ENCODE peak calls at places on chromosome 21, in ten cellular contexts. Q, C, B, S, N, M, I, D, P and K are unnamed samples.

GRCh38 chr21:41290106-41290799 is 26.3 kb upstream of the FAM3B start:
- DNase-seq in P (no peak), N (no peak), I (no peak), M (no peak), B (no peak), Q (no peak), C (no peak), S (no peak), D (no peak), K (no peak)

GRCh38 chr21:31473685-31474345 is 129.8 kb upstream of the TIAM1 start:
- DNase-seq in S (no peak), P (no peak), Q (no peak), N (no peak), I (no peak), C (no peak), D (no peak), M (no peak), B (no peak), K (no peak)

GRCh38 chr21:41834926-41835663 is 44.0 kb downstream of the PRDM15 start:
- DNase-seq in P (no peak), D (no peak), M (no peak), S (no peak), I (no peak), Q (no peak), B (no peak), N (no peak), C (no peak), K (no peak)

GRCh38 chr21:42652527-42653491 is 612 bp upstream of the PDE9A start:
- DNase-seq in N (no peak), M (peak), S (peak), P (peak), C (peak), Q (peak), D (no peak), B (no peak), I (no peak), K (peak)

GRCh38 chr21:45285266-45285931 is 2.3 kb downstream of the POFUT2 start:
- DNase-seq in B (no peak), D (no peak), M (no peak), Q (no peak), S (no peak), I (no peak), P (peak), N (no peak), C (no peak), K (no peak)

GRCh38 chr21:19237603-19238002 is 834.0 kb upstream of the TMPRSS15 start:
- DNase-seq in B (no peak), S (no peak), C (no peak), Q (no peak), M (no peak), I (no peak), N (no peak), P (no peak), D (no peak), K (no peak)

GRCh38 chr21:32426592-32427051 is 14.1 kb downstream of the EVA1C start:
- DNase-seq in P (no peak), I (no peak), C (peak), B (no peak), S (no peak), M (peak), Q (no peak), N (no peak), D (no peak), K (no peak)

GRCh38 chr21:33036430-33037162 is 10.9 kb downstream of the OLIG2 start:
- DNase-seq in B (no peak), Q (no peak), I (no peak), C (peak), D (no peak), N (no peak), P (no peak), M (no peak), S (peak), K (no peak)

GRCh38 chr21:34613679-34614442 is 1.1 kb downstream of the RCAN1 start:
- DNase-seq in I (no peak), P (no peak), B (no peak), D (no peak), N (no peak), C (peak), Q (no peak), M (no peak), S (peak), K (no peak)

GRCh38 chr21:46199436-46200373 is 15.4 kb upstream of the SPATC1L start:
- DNase-seq in N (no peak), D (no peak), I (no peak), M (no peak), Q (no peak), B (no peak), C (no peak), P (no peak), S (no peak), K (no peak)

GRCh38 chr21:45401054-45401518 is 3.9 kb upstream of the COL18A1 start:
- DNase-seq in N (no peak), B (no peak), P (no peak), Q (no peak), I (no peak), C (no peak), S (no peak), D (no peak), M (no peak), K (no peak)

GRCh38 chr21:23003951-23004350 is 2005.7 kb downstream of the NCAM2 start:
- DNase-seq in I (no peak), D (no peak), N (no peak), C (no peak), Q (no peak), S (no peak), P (no peak), M (no peak), B (no peak), K (no peak)

GRCh38 chr21:25790122-25790951 is 55.6 kb downstream of the GABPA start:
- DNase-seq in Q (peak), I (peak), D (no peak), B (peak), P (no peak), S (peak), C (peak), M (peak), N (no peak), K (no peak)

GRCh38 chr21:43289966-43290365 is 121.2 kb downstream of the CRYAA start:
- DNase-seq in P (no peak), B (no peak), D (no peak), N (no peak), M (no peak), I (no peak), C (no peak), Q (no peak), S (no peak), K (no peak)

GRCh38 chr21:37579356-37579755 is 212.8 kb downstream of the DYRK1A start:
- DNase-seq in M (no peak), Q (no peak), N (no peak), D (no peak), P (no peak), S (no peak), B (no peak), C (no peak), I (no peak), K (no peak)

GRCh38 chr21:39531777-39532333 is 80.1 kb downstream of the SH3BGR start:
- DNase-seq in B (no peak), M (no peak), S (no peak), D (no peak), Q (no peak), I (no peak), N (no peak), P (no peak), C (no peak), K (no peak)

GRCh38 chr21:44450999-44451398 is 4.3 kb upstream of the LRRC3 start:
- DNase-seq in P (no peak), D (no peak), Q (no peak), N (no peak), C (no peak), M (no peak), I (no peak), B (no peak), S (no peak), K (no peak)

GRCh38 chr21:44872568-44873355 is 728 bp downstream of the PTTG1IP start:
- DNase-seq in C (peak), M (no peak), N (no peak), S (peak), B (no peak), P (peak), D (no peak), I (no peak), Q (no peak), K (no peak)

GRCh38 chr21:45404726-45405270 is at the start of gene COL18A1:
- DNase-seq in B (peak), P (peak), N (peak), I (no peak), C (peak), S (no peak), M (no peak), D (no peak), Q (peak), K (no peak)

GRCh38 chr21:14850394-14850793 is 214.4 kb downstream of the NRIP1 start:
- DNase-seq in B (no peak), S (no peak), P (no peak), M (no peak), D (no peak), Q (no peak), I (no peak), N (no peak), C (peak), K (no peak)

GRCh38 chr21:26715878-26716506 is 129.2 kb downstream of the ADAMTS1 start:
- DNase-seq in S (peak), B (no peak), D (no peak), P (peak), Q (peak), I (peak), C (peak), N (peak), M (peak), K (no peak)

GRCh38 chr21:38032402-38032801 is 116.1 kb upstream of the KCNJ6 start:
- DNase-seq in D (no peak), P (no peak), Q (no peak), S (no peak), M (no peak), N (no peak), B (no peak), C (no peak), I (no peak), K (no peak)

GRCh38 chr21:31180256-31181088 is 142.2 kb upstream of the KRTAP19-8 start:
- DNase-seq in P (no peak), B (peak), C (peak), D (no peak), Q (peak), N (no peak), S (peak), I (no peak), M (no peak), K (peak)

GRCh38 chr21:29287383-29287782 is 11.3 kb upstream of the BACH1 start:
- DNase-seq in D (no peak), N (no peak), Q (no peak), S (no peak), C (peak), B (no peak), I (no peak), P (no peak), M (no peak), K (no peak)